ENCODE peak calls at places on chromosomes 13 and 19, in nine cellular contexts. I is cardiac muscle cell, H is pancreas, N is spleen, Y is GM12878, F is WERI-Rb-1, A is ascending aorta, Z is right lobe of liver, T is ovary. Q is an unnamed sample.

GRCh38 chr19:42066075-42066754 is 3.8 kb downstream of the GRIK5 start:
- DNase-seq in I (peak), F (peak), Y (no peak), H (no peak), Z (no peak), N (no peak), A (no peak), T (no peak), Q (no peak)

GRCh38 chr19:18924684-18925213 is 5.2 kb downstream of the DDX49 start:
- DNase-seq in H (peak), I (no peak), F (no peak), A (no peak), T (no peak), Y (no peak), Z (no peak), N (no peak), Q (no peak)

GRCh38 chr13:42777476-42777875 is 3.9 kb upstream of the FAM216B start:
- DNase-seq in F (no peak), Z (no peak), H (no peak), I (no peak), Y (no peak), A (no peak), N (no peak), T (no peak), Q (no peak)

GRCh38 chr19:42422576-42423461 is 4.4 kb downstream of the LIPE start:
- DNase-seq in A (peak), T (peak), F (no peak), Y (no peak), Z (no peak), H (no peak), N (peak), I (no peak), Q (no peak)

GRCh38 chr19:57903298-57904174 is 12.9 kb downstream of the ZNF417 start:
- DNase-seq in F (no peak), A (no peak), I (peak), N (no peak), Z (no peak), Y (no peak), H (no peak), T (no peak), Q (no peak)

GRCh38 chr19:16035601-16036297 is 40.5 kb upstream of the TPM4 start:
- DNase-seq in A (no peak), F (no peak), T (no peak), Y (no peak), N (peak), Z (no peak), I (no peak), H (no peak), Q (no peak)

GRCh38 chr19:33947565-33947964 is 150.9 kb downstream of the KCTD15 start:
- DNase-seq in T (no peak), Z (no peak), I (no peak), A (peak), F (no peak), Y (no peak), H (no peak), N (no peak), Q (peak)

GRCh38 chr19:56309511-56310185 is 5.0 kb downstream of the ZSCAN5A start:
- DNase-seq in F (peak), T (no peak), I (peak), H (peak), Y (no peak), N (peak), Z (no peak), A (no peak), Q (no peak)

GRCh38 chr13:105410602-105411001 is 1124.9 kb downstream of the EFNB2 start:
- DNase-seq in F (peak), A (no peak), N (peak), T (no peak), Y (no peak), I (peak), Z (peak), H (peak), Q (no peak)

GRCh38 chr13:112657850-112658445 is 31.9 kb upstream of the ATP11A start:
- DNase-seq in N (no peak), T (no peak), A (no peak), F (no peak), Y (no peak), Z (no peak), I (peak), H (no peak), Q (no peak)

GRCh38 chr13:80116107-80116506 is 224.8 kb downstream of the SPRY2 start:
- DNase-seq in N (no peak), A (no peak), Z (no peak), Y (no peak), H (no peak), T (no peak), F (no peak), I (peak), Q (no peak)

GRCh38 chr19:13864223-13864512 is 12.8 kb upstream of the NANOS3 start:
- DNase-seq in A (no peak), H (no peak), Z (no peak), I (no peak), N (peak), Y (no peak), T (no peak), F (no peak), Q (no peak)

GRCh38 chr13:94987869-94988268 is 275.5 kb upstream of the SOX21 start:
- DNase-seq in H (no peak), N (no peak), T (no peak), A (no peak), Y (no peak), I (no peak), F (no peak), Z (no peak), Q (no peak)

GRCh38 chr19:39037194-39037593 is 4.8 kb upstream of the FBXO27 start:
- DNase-seq in Y (no peak), A (no peak), T (no peak), Z (no peak), H (no peak), N (no peak), F (no peak), I (no peak), Q (no peak)

GRCh38 chr13:21676611-21677021 is 5.7 kb downstream of the FGF9 start:
- DNase-seq in H (peak), I (no peak), T (no peak), A (no peak), Z (no peak), Y (no peak), N (no peak), F (no peak), Q (no peak)

GRCh38 chr19:50358483-50359431 is 6.7 kb downstream of the NAPSA start:
- DNase-seq in Z (peak), N (peak), A (peak), I (peak), H (peak), Y (peak), F (no peak), T (peak), Q (no peak)

GRCh38 chr19:39078436-39079200 is 5.5 kb upstream of the ACP7 start:
- DNase-seq in T (no peak), F (no peak), A (no peak), H (no peak), Y (no peak), I (peak), Z (no peak), N (no peak), Q (no peak)

GRCh38 chr19:51166846-51167490 is 24.9 kb downstream of the SIGLEC7 start:
- DNase-seq in Y (no peak), H (no peak), N (peak), A (no peak), T (no peak), Z (no peak), I (no peak), F (no peak), Q (no peak)

GRCh38 chr19:38718747-38719543 is 25.3 kb downstream of the CAPN12 start:
- DNase-seq in A (peak), Z (no peak), H (peak), N (no peak), T (no peak), Y (no peak), F (no peak), I (peak), Q (peak)

GRCh38 chr13:72539925-72540324 is 187.5 kb downstream of the MZT1 start:
- DNase-seq in T (no peak), F (no peak), A (no peak), Y (no peak), N (no peak), I (no peak), Z (no peak), H (no peak), Q (no peak)

GRCh38 chr13:72536668-72537399 is 190.6 kb downstream of the MZT1 start:
- DNase-seq in N (no peak), I (peak), F (no peak), H (no peak), T (no peak), Z (peak), A (no peak), Y (no peak), Q (no peak)

GRCh38 chr13:72537782-72538181 is 189.6 kb downstream of the MZT1 start:
- DNase-seq in Y (no peak), H (no peak), I (no peak), N (no peak), F (no peak), Z (no peak), T (no peak), A (no peak), Q (no peak)

GRCh38 chr13:72535076-72535475 is 192.4 kb downstream of the MZT1 start:
- DNase-seq in H (no peak), N (no peak), T (no peak), I (no peak), Z (no peak), Y (no peak), F (no peak), A (no peak), Q (no peak)

GRCh38 chr13:72537400-72537780 is 190.0 kb downstream of the MZT1 start:
- DNase-seq in I (no peak), A (no peak), T (no peak), Z (no peak), F (no peak), N (no peak), Y (no peak), H (no peak), Q (no peak)
- TF ChIP-seq CTCF in I (no peak), A (no peak), T (no peak), Z (no peak), F (no peak), N (no peak), Y (no peak), H (no peak), Q (no peak)

GRCh38 chr19:28859811-28860210 is 353.1 kb downstream of the UQCRFS1 start:
- DNase-seq in I (no peak), A (no peak), Z (no peak), Y (no peak), N (no peak), H (no peak), F (no peak), T (no peak), Q (no peak)

GRCh38 chr19:28867978-28868377 is 345.0 kb downstream of the UQCRFS1 start:
- DNase-seq in I (no peak), Y (no peak), Z (no peak), F (no peak), N (no peak), T (no peak), A (no peak), H (no peak), Q (no peak)

GRCh38 chr19:28862238-28862637 is 350.7 kb downstream of the UQCRFS1 start:
- DNase-seq in H (no peak), Z (no peak), A (no peak), T (no peak), I (no peak), F (no peak), N (no peak), Y (no peak), Q (no peak)

GRCh38 chr19:28864577-28865042 is 348.3 kb downstream of the UQCRFS1 start:
- DNase-seq in A (no peak), Z (no peak), T (peak), I (peak), Y (no peak), H (peak), F (no peak), N (no peak), Q (no peak)

GRCh38 chr19:28864024-28864503 is 348.9 kb downstream of the UQCRFS1 start:
- DNase-seq in A (no peak), Z (no peak), T (no peak), I (no peak), H (no peak), F (no peak), Y (no peak), N (no peak), Q (no peak)
- H3K27ac ChIP-seq in A (no peak), Z (no peak), T (no peak), I (no peak), H (no peak), F (no peak), Y (no peak), N (no peak), Q (no peak)

GRCh38 chr19:10346509-10346908 is 7.1 kb upstream of the ICAM3 start:
- DNase-seq in I (peak), H (no peak), Y (no peak), F (no peak), Z (peak), A (no peak), T (no peak), N (no peak), Q (no peak)
- H3K4me3 ChIP-seq in I (no peak), H (no peak), Y (no peak), F (no peak), Z (no peak), A (no peak), T (no peak), N (peak), Q (no peak)

DNA sequence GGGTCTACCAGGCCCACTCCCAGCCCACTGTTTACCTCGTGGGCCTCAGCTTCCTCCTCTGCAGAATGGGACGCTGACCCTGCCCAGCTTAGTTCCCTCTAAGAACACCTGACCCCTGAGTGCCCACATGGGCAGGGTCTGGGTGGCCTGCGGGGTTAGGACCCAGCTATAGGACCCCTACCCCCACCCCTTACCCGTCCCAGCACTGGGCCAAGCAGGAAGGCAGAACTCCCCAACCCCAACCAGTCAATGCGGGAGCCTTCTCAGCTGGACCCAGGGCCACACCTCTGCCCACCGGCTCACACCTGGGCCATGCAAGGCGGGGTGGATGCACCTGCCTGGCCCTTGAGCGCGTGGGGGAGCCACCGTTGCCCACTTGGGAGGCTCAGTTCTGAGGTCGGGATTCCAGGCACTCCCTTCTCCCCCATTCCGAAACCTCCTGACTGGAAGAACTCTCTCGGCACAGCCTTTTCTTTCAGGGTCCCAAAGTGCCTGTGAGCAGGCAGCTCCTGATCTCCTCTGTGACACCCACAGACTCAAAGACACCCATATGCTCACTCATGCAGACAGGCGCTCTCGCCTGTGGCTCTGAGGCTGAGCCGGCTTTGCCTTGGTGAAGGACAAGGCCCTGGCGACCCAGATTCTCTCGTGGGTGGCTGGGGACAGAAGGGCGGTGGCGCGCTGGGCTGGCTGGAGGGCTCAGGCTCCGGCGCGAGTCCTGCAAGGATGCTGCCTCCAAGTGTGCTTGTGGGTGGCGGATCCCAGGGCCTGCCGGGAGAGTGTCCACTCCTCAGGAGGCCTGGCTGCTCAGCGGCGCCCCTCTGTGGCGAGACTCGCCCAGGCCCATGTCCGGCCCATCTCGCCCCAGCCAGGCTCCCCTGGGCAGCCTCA is 27.9 kb upstream of the PARP4 start:
- DNase-seq in Y (no peak), H (no peak), A (no peak), T (no peak), Z (peak), N (peak), F (peak), I (peak), Q (no peak)
- TF ChIP-seq CTCF in Y (peak), H (no peak), A (no peak), T (no peak), Z (no peak), N (no peak), F (peak), I (peak), Q (no peak)

GRCh38 chr13:100102042-100102441 is 13.1 kb downstream of the PCCA start:
- DNase-seq in A (no peak), F (no peak), T (no peak), Y (no peak), H (no peak), Z (no peak), I (peak), N (no peak), Q (no peak)
- H3K27ac ChIP-seq in A (no peak), F (no peak), T (no peak), Y (no peak), H (no peak), Z (peak), I (no peak), N (no peak), Q (no peak)

DNA sequence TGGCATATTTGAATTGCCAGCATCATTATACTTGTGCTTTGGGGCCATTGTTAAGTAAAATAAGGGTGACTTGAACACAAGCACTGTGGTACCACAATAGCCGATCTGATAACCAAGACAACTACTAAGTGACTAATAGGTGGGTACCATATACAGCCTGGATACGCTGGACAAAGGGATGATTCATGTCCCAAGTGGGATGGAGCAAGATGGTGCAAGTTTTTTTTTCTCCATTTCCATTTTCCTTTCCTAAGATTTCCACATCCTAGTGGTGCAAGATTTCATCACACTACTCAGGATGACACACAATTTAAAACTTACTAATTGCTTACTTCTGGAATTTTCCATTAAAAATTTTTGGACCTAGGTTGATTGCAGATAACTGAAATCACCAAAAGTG is 15.1 kb downstream of the BRCA2 start:
- DNase-seq in Z (no peak), I (peak), N (no peak), A (no peak), Y (no peak), F (no peak), T (no peak), H (no peak), Q (no peak)
- H3K4me3 ChIP-seq in Z (no peak), I (no peak), N (no peak), A (no peak), Y (no peak), F (no peak), T (no peak), H (no peak), Q (no peak)

GRCh38 chr13:44142911-44143665 is 230.5 kb upstream of the SERP2 start:
- DNase-seq in N (no peak), F (no peak), T (no peak), A (no peak), I (peak), H (no peak), Z (no peak), Y (no peak), Q (no peak)
- TF ChIP-seq CTCF in N (no peak), F (no peak), T (no peak), A (no peak), I (no peak), H (no peak), Z (no peak), Y (no peak), Q (no peak)

DNA sequence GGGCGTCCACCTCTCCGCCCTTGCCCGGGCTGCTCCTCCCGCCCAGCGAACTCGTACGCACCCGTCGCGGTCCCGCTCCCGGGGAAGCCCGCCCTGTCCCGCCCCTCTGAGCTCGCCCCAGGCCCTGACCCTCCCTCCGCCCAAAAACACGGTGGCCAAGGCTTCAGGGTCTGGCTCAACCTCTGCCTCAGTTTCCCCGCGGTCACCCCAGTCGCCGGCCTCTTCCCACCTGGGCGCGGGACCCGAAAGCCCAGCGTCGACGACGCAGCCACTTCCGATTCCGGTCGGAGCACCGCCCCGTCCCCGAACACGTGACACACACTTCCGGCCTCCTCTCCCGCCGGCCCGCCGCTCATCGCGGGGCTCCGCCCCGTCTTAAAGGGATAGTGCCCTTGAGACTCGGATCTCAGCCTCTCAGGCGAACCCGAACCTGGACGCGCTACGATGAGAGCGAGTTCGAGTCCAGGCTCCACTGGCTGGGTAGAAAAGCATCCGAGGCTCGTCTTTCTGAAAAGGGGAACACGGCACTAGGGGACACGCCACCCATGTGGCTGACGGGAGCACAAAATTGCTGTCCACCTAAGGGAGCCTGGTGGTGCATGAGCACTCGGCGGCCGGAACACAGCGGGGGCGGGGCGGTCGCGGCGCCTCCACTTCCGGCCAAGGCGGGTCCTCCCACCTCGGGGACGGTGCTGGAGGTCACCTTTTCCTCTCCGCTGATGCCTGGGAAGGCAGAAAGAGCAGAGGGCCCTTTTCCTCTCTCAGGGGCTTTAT is at the start of gene C19orf25:
- DNase-seq in T (peak), Z (peak), N (peak), I (peak), H (peak), F (peak), A (peak), Y (peak), Q (peak)
- H3K27ac ChIP-seq in T (no peak), Z (peak), N (peak), I (peak), H (peak), F (peak), A (peak), Y (peak), Q (peak)

DNA sequence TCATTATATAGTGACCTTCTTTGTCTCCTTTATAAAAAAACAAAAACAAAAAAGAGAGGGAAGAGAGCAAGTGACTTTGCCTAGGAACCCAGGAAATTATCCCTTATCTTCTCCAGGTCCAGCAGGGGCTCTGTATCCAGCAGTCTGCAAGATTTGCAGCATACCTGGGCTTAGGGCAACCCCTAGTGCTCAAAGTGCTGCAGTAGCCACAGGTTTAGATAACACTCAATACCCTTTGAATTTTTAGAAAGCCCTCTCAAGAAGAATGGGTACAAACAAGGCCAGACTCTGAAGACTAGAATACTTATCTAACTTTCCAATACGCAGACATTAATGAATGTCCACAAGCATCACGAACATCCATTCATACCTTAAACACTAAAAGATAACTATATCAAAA is 43.2 kb downstream of the CCNA1 start:
- DNase-seq in A (no peak), H (no peak), Y (no peak), I (peak), F (peak), T (no peak), N (no peak), Z (no peak), Q (no peak)
- H3K4me3 ChIP-seq in A (no peak), H (no peak), Y (no peak), I (no peak), F (no peak), T (no peak), N (no peak), Z (no peak), Q (no peak)

DNA sequence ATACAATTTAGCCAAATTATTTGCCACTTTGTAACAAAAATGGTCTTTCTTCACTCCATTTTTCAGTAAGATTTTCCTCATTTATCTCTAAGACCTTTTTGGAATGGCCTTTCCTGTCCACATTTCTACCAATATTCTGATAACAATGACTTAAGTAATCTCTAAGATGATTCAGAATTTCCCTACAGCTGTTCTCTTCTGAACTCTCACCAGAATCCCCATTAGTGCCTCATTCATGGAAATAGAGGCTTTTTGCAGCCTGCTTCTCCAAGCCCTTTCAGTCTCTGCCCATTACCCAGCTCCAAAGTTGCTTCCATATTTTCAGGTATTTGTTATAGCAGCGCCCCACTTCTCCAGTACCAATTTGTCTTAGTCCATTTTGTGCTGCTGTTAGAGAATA is 867.0 kb downstream of the GPC5 start:
- DNase-seq in T (no peak), N (no peak), I (peak), H (no peak), A (no peak), Z (no peak), F (no peak), Y (no peak), Q (no peak)
- TF ChIP-seq CTCF in T (no peak), N (no peak), I (no peak), H (no peak), A (no peak), Z (no peak), F (no peak), Y (no peak), Q (no peak)